ENCODE peak calls at places on chromosomes 4 and X, in nine cellular contexts. S, Q, I, X, F, P, H, V and B are unnamed samples.

GRCh38 chrX:118346258-118347094 is 570 bp downstream of the WDR44 start:
- DNase-seq in S (no peak), I (no peak), X (peak; percentile 25), Q (peak; percentile 57), V (no peak), P (peak; percentile 24), H (peak; percentile 82), F (peak; percentile 18), B (peak; percentile 79)

GRCh38 chr4:3715251-3716033 is 50.7 kb upstream of the ADRA2C start:
- DNase-seq in S (no peak), Q (no peak), F (no peak), V (no peak), P (no peak), I (no peak), H (no peak), X (no peak), B (peak; percentile 21)

GRCh38 chrX:41265615-41266014 is 68.3 kb upstream of the DDX3X start:
- DNase-seq in Q (no peak), F (peak; percentile 26), S (peak; percentile 50), I (peak; percentile 38), H (no peak), P (no peak), V (no peak), X (peak; percentile 19), B (no peak)

GRCh38 chrX:41377624-41378023 is 43.7 kb downstream of the DDX3X start:
- DNase-seq in P (no peak), H (no peak), Q (no peak), S (no peak), F (peak; percentile 5), I (no peak), X (no peak), V (no peak), B (no peak)

GRCh38 chr4:121698119-121698732 is 1.4 kb upstream of the ANXA5 start:
- DNase-seq in S (no peak), Q (peak; percentile 61), X (peak; percentile 22), I (no peak), F (no peak), P (no peak), V (no peak), H (no peak), B (peak; percentile 69)

GRCh38 chrX:31480696-31481095 is 408.9 kb upstream of the FTHL17 start:
- DNase-seq in Q (no peak), F (no peak), V (no peak), H (no peak), S (no peak), I (no peak), X (no peak), P (no peak), B (no peak)

GRCh38 chr4:75831856-75832405 is 70.3 kb downstream of the PPEF2 start:
- DNase-seq in P (no peak), Q (no peak), X (no peak), H (no peak), V (no peak), F (no peak), I (peak; percentile 67), S (no peak), B (no peak)

GRCh38 chr4:81198151-81198550 is 16.9 kb downstream of the PRKG2 start:
- DNase-seq in X (no peak), Q (no peak), S (no peak), V (no peak), P (no peak), F (no peak), H (no peak), I (no peak), B (peak; percentile 23)

GRCh38 chr4:174218127-174218790 is 65.2 kb downstream of the FBXO8 start:
- DNase-seq in I (no peak), Q (no peak), X (no peak), F (no peak), V (peak; percentile 92), S (no peak), P (peak; percentile 32), H (no peak), B (no peak)

GRCh38 chrX:37060999-37061398 is 52.8 kb downstream of the FAM47C start:
- DNase-seq in Q (no peak), V (peak; percentile 56), I (peak; percentile 71), S (peak; percentile 35), P (peak; percentile 38), H (no peak), X (no peak), F (no peak), B (no peak)

GRCh38 chrX:276588-277171 is 4.5 kb upstream of the PLCXD1 start:
- DNase-seq in Q (peak; percentile 43), V (peak; percentile 73), S (no peak), F (peak; percentile 21), P (no peak), I (no peak), X (no peak), H (peak; percentile 84), B (peak; percentile 29)

GRCh38 chrX:2497961-2498780 is 2.6 kb downstream of the DHRSX start:
- DNase-seq in I (peak; percentile 41), Q (no peak), S (no peak), P (no peak), F (no peak), X (no peak), H (no peak), V (no peak), B (peak; percentile 32)

GRCh38 chrX:103585421-103586313 is at the start of gene TCEAL4:
- DNase-seq in Q (peak; percentile 74), F (peak; percentile 3), S (peak; percentile 17), X (peak; percentile 61), H (peak; percentile 80), I (peak; percentile 39), P (no peak), V (peak; percentile 78), B (peak; percentile 80)